ENCODE peak calls at places on chromosomes 11 and 22, in six cellular contexts. B, X, E, P, C and D are unnamed samples.

GRCh38 chr22:42642801-42643631 is 2.6 kb upstream of the ATP5MGL start:
- DNase-seq in B (no peak), X (no peak), E (no peak), P (no peak), C (no peak), D (no peak)

GRCh38 chr11:67111261-67111660 is 7.8 kb upstream of the KDM2A start:
- DNase-seq in B (no peak), X (no peak), E (no peak), P (no peak), C (no peak), D (peak; percentile 38)

GRCh38 chr11:13984616-13985474 is 22.3 kb downstream of the SPON1 start:
- DNase-seq in B (no peak), X (no peak), E (no peak), P (no peak), C (peak; percentile 50), D (peak; percentile 88)

GRCh38 chr22:44723801-44724200 is 21.8 kb downstream of the PRR5 start:
- DNase-seq in B (no peak), X (no peak), E (no peak), P (no peak), C (no peak), D (no peak)

GRCh38 chr11:44257338-44258189 is 52.4 kb downstream of the ALX4 start:
- DNase-seq in B (no peak), X (no peak), E (no peak), P (no peak), C (no peak), D (no peak)

GRCh38 chr11:124026498-124026897 is at the start of gene OR10G8:
- DNase-seq in B (no peak), X (no peak), E (no peak), P (no peak), C (no peak), D (no peak)

GRCh38 chr11:61912530-61912898 is 4.9 kb downstream of the RAB3IL1 start:
- DNase-seq in B (no peak), X (no peak), E (no peak), P (peak; percentile 14), C (no peak), D (no peak)

GRCh38 chr11:92854162-92854561 is 115.3 kb upstream of the MTNR1B start:
- DNase-seq in B (no peak), X (no peak), E (no peak), P (no peak), C (no peak), D (no peak)

GRCh38 chr11:19110290-19110689 is 6.7 kb upstream of the ZDHHC13 start:
- DNase-seq in B (no peak), X (no peak), E (no peak), P (no peak), C (no peak), D (no peak)

GRCh38 chr11:36405585-36406367 is 104.3 kb downstream of the TRAF6 start:
- DNase-seq in B (no peak), X (no peak), E (no peak), P (no peak), C (no peak), D (no peak)

GRCh38 chr11:122178795-122179194 is 62.8 kb upstream of the BLID start:
- DNase-seq in B (no peak), X (no peak), E (no peak), P (no peak), C (no peak), D (peak; percentile 32)

GRCh38 chr11:85279267-85279666 is 347.9 kb downstream of the DLG2 start:
- DNase-seq in B (no peak), X (no peak), E (no peak), P (no peak), C (no peak), D (no peak)

GRCh38 chr11:130359419-130359818 is 44.7 kb upstream of the ZBTB44 start:
- DNase-seq in B (no peak), X (no peak), E (no peak), P (no peak), C (no peak), D (no peak)

GRCh38 chr11:112455791-112456190 is 195.1 kb upstream of the PLET1 start:
- DNase-seq in B (no peak), X (no peak), E (no peak), P (no peak), C (no peak), D (no peak)

GRCh38 chr11:34204396-34205279 is 99.2 kb downstream of the NAT10 start:
- DNase-seq in B (no peak), X (no peak), E (no peak), P (no peak), C (no peak), D (peak; percentile 63)

GRCh38 chr11:104256525-104256924 is 92.6 kb upstream of the PDGFD start:
- DNase-seq in B (no peak), X (no peak), E (no peak), P (no peak), C (peak; percentile 10), D (peak; percentile 3)

GRCh38 chr11:16976360-16976759 is 37.9 kb downstream of the PLEKHA7 start:
- DNase-seq in B (no peak), X (no peak), E (no peak), P (no peak), C (no peak), D (no peak)

GRCh38 chr11:16977136-16978020 is 36.8 kb downstream of the PLEKHA7 start:
- DNase-seq in B (no peak), X (no peak), E (no peak), P (no peak), C (peak; percentile 19), D (no peak)

GRCh38 chr11:16981651-16982194 is 32.5 kb downstream of the PLEKHA7 start:
- DNase-seq in B (no peak), X (peak; percentile 76), E (no peak), P (no peak), C (no peak), D (peak; percentile 43)

GRCh38 chr11:16979708-16980622 is 34.2 kb downstream of the PLEKHA7 start:
- DNase-seq in B (no peak), X (no peak), E (no peak), P (no peak), C (no peak), D (no peak)

DNA sequence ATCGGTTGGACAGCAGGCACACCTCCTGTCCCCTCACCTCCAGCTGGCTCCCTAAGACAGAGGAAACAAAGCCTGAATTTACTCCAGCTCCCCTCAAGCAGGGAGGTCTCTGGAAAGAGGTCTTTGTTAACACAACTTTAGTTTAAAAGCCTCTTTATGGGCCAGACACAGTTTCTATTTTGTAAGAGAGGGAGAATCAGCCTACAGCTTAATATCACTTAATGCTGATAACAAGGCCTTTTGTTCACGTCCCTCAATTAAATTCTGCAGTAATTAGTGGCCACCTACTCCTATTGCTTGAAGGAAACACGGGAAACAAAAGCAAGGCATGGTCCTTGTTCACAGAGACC is 36.2 kb downstream of the PLEKHA7 start:
- DNase-seq in B (no peak), X (no peak), E (no peak), P (no peak), C (no peak), D (no peak)
- H3K27ac ChIP-seq in B (no peak overlapping the region), X (peak overlapping the region; percentile 6), E (no peak overlapping the region), P (no peak overlapping the region), C (no peak overlapping the region), D (no peak overlapping the region)

GRCh38 chr11:117958949-117959348 is 27.2 kb upstream of the IL10RA start:
- DNase-seq in B (no peak), X (no peak), E (no peak), P (no peak), C (no peak), D (no peak)
- H3K27me3 ChIP-seq in B (no peaks in the 10 kb centered on the region), X (no peaks in the 10 kb centered on the region), E (no peaks in the 10 kb centered on the region), P (no peaks in the 10 kb centered on the region), C (no peaks in the 10 kb centered on the region), D (peaks cover 10% of the 10 kb centered on the region)

GRCh38 chr11:17724020-17724908 is 4.9 kb downstream of the MYOD1 start:
- DNase-seq in B (no peak), X (no peak), E (no peak), P (no peak), C (no peak), D (no peak)
- H3K27ac ChIP-seq in B (no peak overlapping the region), X (no peak overlapping the region), E (no peak overlapping the region), P (no peak overlapping the region), C (no peak overlapping the region), D (no peak overlapping the region)

GRCh38 chr11:134756811-134757540 is 344.9 kb upstream of the B3GAT1 start:
- DNase-seq in B (peak; percentile 6), X (no peak), E (no peak), P (no peak), C (no peak), D (no peak)
- H3K27me3 ChIP-seq in B (no peaks in the 10 kb centered on the region), X (no peaks in the 10 kb centered on the region), E (no peaks in the 10 kb centered on the region), P (no peaks in the 10 kb centered on the region), C (no peaks in the 10 kb centered on the region), D (no peaks in the 10 kb centered on the region)

GRCh38 chr22:39229075-39229474 is 15.7 kb downstream of the PDGFB start:
- DNase-seq in B (no peak), X (no peak), E (no peak), P (no peak), C (no peak), D (no peak)

GRCh38 chr22:39227542-39228272 is 17.1 kb downstream of the PDGFB start:
- DNase-seq in B (no peak), X (no peak), E (no peak), P (no peak), C (no peak), D (no peak)

GRCh38 chr22:39225591-39225990 is 19.2 kb downstream of the PDGFB start:
- DNase-seq in B (no peak), X (no peak), E (no peak), P (no peak), C (no peak), D (no peak)

GRCh38 chr22:39224550-39224949 is 20.2 kb downstream of the PDGFB start:
- DNase-seq in B (no peak), X (no peak), E (no peak), P (no peak), C (no peak), D (no peak)

GRCh38 chr22:39226353-39226752 is 18.4 kb downstream of the PDGFB start:
- DNase-seq in B (no peak), X (no peak), E (no peak), P (no peak), C (no peak), D (no peak)
- H3K27ac ChIP-seq in B (no peak overlapping the region), X (no peak overlapping the region), E (no peak overlapping the region), P (no peak overlapping the region), C (no peak overlapping the region), D (no peak overlapping the region)

GRCh38 chr11:2155511-2155910 is 5.5 kb downstream of the INS start:
- DNase-seq in B (no peak), X (no peak), E (no peak), P (no peak), C (no peak), D (no peak)
- H3K27me3 ChIP-seq in B (no peaks in the 10 kb centered on the region), X (no peaks in the 10 kb centered on the region), E (peaks cover 8% of the 10 kb centered on the region), P (no peaks in the 10 kb centered on the region), C (no peaks in the 10 kb centered on the region), D (peaks cover 4% of the 10 kb centered on the region)

GRCh38 chr11:203945-204586 is 3.1 kb downstream of the BET1L start:
- DNase-seq in B (no peak), X (no peak), E (no peak), P (no peak), C (no peak), D (no peak)
- H3K27ac ChIP-seq in B (no peak overlapping the region), X (no peak overlapping the region), E (no peak overlapping the region), P (no peak overlapping the region), C (no peak overlapping the region), D (no peak overlapping the region)